ENCODE peak calls at places on chromosomes 3 and 15, in ten cellular contexts. V, D, A, L, O, I, N, J, R and B are unnamed samples.

GRCh38 chr15:58139631-58140522 is 1.7 kb downstream of the AQP9 start:
- DNase-seq in V (no peak), D (no peak), A (no peak), L (no peak), O (no peak), I (no peak), N (no peak), J (no peak), R (no peak), B (no peak)

GRCh38 chr3:70180664-70181063 is 131.8 kb downstream of the MDFIC2 start:
- DNase-seq in V (peak; percentile 14), D (no peak), A (no peak), L (no peak), O (no peak), I (no peak), N (no peak), J (no peak), R (no peak), B (no peak)

GRCh38 chr15:65841121-65841930 is 28.0 kb upstream of the RAB11A start:
- DNase-seq in V (no peak), D (no peak), A (no peak), L (no peak), O (peak; percentile 47), I (no peak), N (no peak), J (no peak), R (no peak), B (no peak)

GRCh38 chr15:31341036-31341435 is 14.4 kb downstream of the KLF13 start:
- DNase-seq in V (no peak), D (no peak), A (no peak), L (no peak), O (no peak), I (no peak), N (no peak), J (no peak), R (no peak), B (no peak)

GRCh38 chr15:78855746-78856145 is 16.9 kb upstream of the MORF4L1 start:
- DNase-seq in V (no peak), D (no peak), A (no peak), L (no peak), O (no peak), I (no peak), N (no peak), J (no peak), R (no peak), B (no peak)

GRCh38 chr3:197344582-197345318 is 46.3 kb upstream of the DLG1 start:
- DNase-seq in V (no peak), D (no peak), A (no peak), L (no peak), O (no peak), I (no peak), N (no peak), J (no peak), R (no peak), B (no peak)

GRCh38 chr15:90907051-90907660 is 4.1 kb downstream of the MAN2A2 start:
- DNase-seq in V (no peak), D (no peak), A (no peak), L (no peak), O (no peak), I (no peak), N (no peak), J (no peak), R (no peak), B (no peak)

GRCh38 chr3:175977968-175978752 is 1119.0 kb downstream of the NAALADL2 start:
- DNase-seq in V (no peak), D (no peak), A (no peak), L (no peak), O (no peak), I (no peak), N (no peak), J (no peak), R (no peak), B (no peak)

GRCh38 chr3:71450985-71451560 is 132.5 kb downstream of the FOXP1 start:
- DNase-seq in V (no peak), D (no peak), A (no peak), L (no peak), O (no peak), I (no peak), N (no peak), J (no peak), R (no peak), B (no peak)

GRCh38 chr3:124063168-124063909 is 71.4 kb upstream of the ROPN1 start:
- DNase-seq in V (no peak), D (no peak), A (no peak), L (no peak), O (no peak), I (no peak), N (no peak), J (no peak), R (no peak), B (no peak)